ENCODE peak calls at places on chromosomes 4 and X, in seven cellular contexts. One of them, this sample, is unnamed.

GRCh38 chr4:3385719-3386440 is 55.9 kb upstream of the HGFAC start:
- DNase-seq in HCT116: no peak
- DNase-seq in AG04450: no peak
- DNase-seq in transverse colon: no peak
- DNase-seq in lower lobe of right lung: peak
- DNase-seq in RWPE2: peak
- DNase-seq in cardiac muscle cell: no peak
- DNase-seq in this sample: no peak

GRCh38 chrX:109847257-109848187 is 114.5 kb upstream of the ACSL4 start:
- DNase-seq in AG04450: peak
- DNase-seq in HCT116: no peak
- DNase-seq in RWPE2: no peak
- DNase-seq in transverse colon: no peak
- DNase-seq in lower lobe of right lung: no peak
- DNase-seq in cardiac muscle cell: peak
- DNase-seq in this sample: peak

GRCh38 chr4:78845469-78845868 is 69.3 kb downstream of the BMP2K start:
- DNase-seq in cardiac muscle cell: peak
- DNase-seq in RWPE2: no peak
- DNase-seq in transverse colon: no peak
- DNase-seq in HCT116: no peak
- DNase-seq in AG04450: no peak
- DNase-seq in lower lobe of right lung: no peak
- DNase-seq in this sample: no peak

GRCh38 chr4:57110635-57111546 is 706 bp upstream of the IGFBP7 start:
- DNase-seq in cardiac muscle cell: peak
- DNase-seq in AG04450: no peak
- DNase-seq in lower lobe of right lung: peak
- DNase-seq in RWPE2: no peak
- DNase-seq in HCT116: no peak
- DNase-seq in transverse colon: peak
- DNase-seq in this sample: peak

GRCh38 chrX:38260231-38260630 is 39.6 kb upstream of the SRPX start:
- DNase-seq in AG04450: no peak
- DNase-seq in cardiac muscle cell: no peak
- DNase-seq in lower lobe of right lung: no peak
- DNase-seq in HCT116: peak
- DNase-seq in RWPE2: no peak
- DNase-seq in transverse colon: peak
- DNase-seq in this sample: no peak

GRCh38 chr4:25938251-25939186 is 24.5 kb downstream of the SMIM20 start:
- DNase-seq in transverse colon: no peak
- DNase-seq in AG04450: no peak
- DNase-seq in HCT116: no peak
- DNase-seq in RWPE2: no peak
- DNase-seq in lower lobe of right lung: no peak
- DNase-seq in cardiac muscle cell: peak
- DNase-seq in this sample: peak

GRCh38 chr4:38565271-38566199 is 98.5 kb upstream of the KLF3 start:
- DNase-seq in RWPE2: peak
- DNase-seq in cardiac muscle cell: peak
- DNase-seq in transverse colon: peak
- DNase-seq in lower lobe of right lung: no peak
- DNase-seq in AG04450: peak
- DNase-seq in HCT116: no peak
- DNase-seq in this sample: no peak

GRCh38 chrX:71616672-71617529 is 1.4 kb downstream of the CXCR3 start:
- DNase-seq in HCT116: no peak
- DNase-seq in AG04450: no peak
- DNase-seq in lower lobe of right lung: no peak
- DNase-seq in cardiac muscle cell: no peak
- DNase-seq in transverse colon: peak
- DNase-seq in RWPE2: no peak
- DNase-seq in this sample: no peak

GRCh38 chr4:26032142-26032541 is 118.1 kb downstream of the SMIM20 start:
- DNase-seq in lower lobe of right lung: no peak
- DNase-seq in RWPE2: no peak
- DNase-seq in HCT116: no peak
- DNase-seq in cardiac muscle cell: no peak
- DNase-seq in transverse colon: no peak
- DNase-seq in AG04450: peak
- DNase-seq in this sample: no peak

GRCh38 chr4:146311238-146311970 is 97.1 kb downstream of the REELD1 start:
- DNase-seq in RWPE2: no peak
- DNase-seq in transverse colon: no peak
- DNase-seq in lower lobe of right lung: no peak
- DNase-seq in AG04450: no peak
- DNase-seq in HCT116: no peak
- DNase-seq in cardiac muscle cell: no peak
- DNase-seq in this sample: no peak

GRCh38 chr4:147576084-147576483 is 41.1 kb upstream of the TMEM184C start:
- DNase-seq in cardiac muscle cell: no peak
- DNase-seq in RWPE2: no peak
- DNase-seq in lower lobe of right lung: no peak
- DNase-seq in AG04450: no peak
- DNase-seq in HCT116: no peak
- DNase-seq in transverse colon: no peak
- DNase-seq in this sample: no peak

GRCh38 chr4:153684182-153685073 is at the start of gene TLR2:
- DNase-seq in cardiac muscle cell: peak
- DNase-seq in AG04450: no peak
- DNase-seq in lower lobe of right lung: peak
- DNase-seq in HCT116: no peak
- DNase-seq in transverse colon: peak
- DNase-seq in RWPE2: peak
- DNase-seq in this sample: peak
- H3K4me3 ChIP-seq in cardiac muscle cell: peak
- H3K4me3 ChIP-seq in AG04450: peak
- H3K4me3 ChIP-seq in lower lobe of right lung: peak
- H3K4me3 ChIP-seq in HCT116: no peak
- H3K4me3 ChIP-seq in transverse colon: peak
- H3K4me3 ChIP-seq in RWPE2: peak
- H3K4me3 ChIP-seq in this sample: peak

DNA sequence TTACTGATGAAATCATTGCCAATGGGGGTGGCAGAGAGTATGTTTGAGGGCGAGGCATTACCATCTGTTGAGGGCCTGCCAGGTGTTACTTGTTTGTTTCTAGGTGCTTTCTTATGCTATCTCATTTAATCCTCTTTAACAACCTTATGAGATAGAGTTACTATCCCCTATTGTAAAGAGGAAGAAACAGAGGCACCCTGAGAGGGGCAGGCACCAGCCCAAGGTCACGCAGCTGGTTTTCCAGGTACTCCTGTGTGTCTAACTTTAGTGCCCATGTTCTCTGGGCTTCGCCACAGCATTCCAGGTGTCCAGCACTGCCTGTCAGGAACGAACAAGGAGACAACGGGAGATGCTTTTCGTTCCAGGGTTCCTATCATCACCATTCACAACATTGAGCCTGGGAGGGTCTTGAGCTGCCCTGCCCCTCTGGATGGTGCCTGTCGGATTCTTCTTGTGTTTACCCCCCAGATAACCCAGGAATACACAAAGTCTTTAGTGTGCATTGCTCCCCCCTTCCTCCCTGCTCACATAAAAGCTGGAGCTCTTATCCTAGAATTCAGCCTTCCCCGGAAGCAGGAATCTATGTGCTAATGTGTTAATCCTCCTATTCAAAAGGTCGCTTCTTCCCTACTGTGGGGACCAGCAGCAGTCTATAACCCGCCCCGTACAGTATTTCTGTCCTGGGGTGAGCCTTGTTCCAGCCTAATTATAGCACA is 24.9 kb upstream of the GPC4 start:
- DNase-seq in AG04450: no peak
- DNase-seq in RWPE2: no peak
- DNase-seq in cardiac muscle cell: no peak
- DNase-seq in lower lobe of right lung: no peak
- DNase-seq in transverse colon: no peak
- DNase-seq in HCT116: no peak
- DNase-seq in this sample: no peak
- H3K27ac ChIP-seq in AG04450: no peak
- H3K27ac ChIP-seq in RWPE2: no peak
- H3K27ac ChIP-seq in cardiac muscle cell: no peak
- H3K27ac ChIP-seq in lower lobe of right lung: no peak
- H3K27ac ChIP-seq in transverse colon: no peak
- H3K27ac ChIP-seq in HCT116: no peak
- H3K27ac ChIP-seq in this sample: no peak

DNA sequence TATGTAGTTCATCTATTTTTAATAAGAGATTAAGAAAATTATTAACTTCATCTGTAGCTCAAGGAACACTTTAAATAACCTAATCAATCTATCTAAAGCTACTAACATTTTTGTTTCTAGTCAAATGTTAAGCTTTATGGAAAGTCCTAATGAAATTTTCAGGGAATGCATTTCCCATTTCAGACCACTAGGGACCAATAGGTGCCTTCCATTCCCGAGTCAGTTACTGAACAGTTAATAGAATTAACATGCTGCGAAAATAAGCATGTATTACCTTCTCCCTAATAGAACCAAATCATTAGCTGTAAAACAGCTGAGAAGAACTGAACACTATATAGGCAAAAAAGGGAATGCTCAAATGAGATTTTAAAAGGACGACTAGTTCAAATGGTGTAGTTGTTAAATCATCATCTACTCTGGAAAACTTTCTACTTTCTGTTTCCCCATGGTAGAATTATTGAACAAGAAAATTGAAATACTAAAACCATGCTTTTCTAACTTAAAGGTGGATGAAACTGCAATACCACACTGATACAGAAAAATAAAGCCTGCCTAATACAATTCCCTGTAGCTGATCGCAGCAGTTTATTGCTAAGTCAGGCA is 22.5 kb downstream of the STX18 start:
- DNase-seq in lower lobe of right lung: no peak
- DNase-seq in HCT116: peak
- DNase-seq in AG04450: no peak
- DNase-seq in cardiac muscle cell: peak
- DNase-seq in RWPE2: no peak
- DNase-seq in transverse colon: no peak
- DNase-seq in this sample: no peak
- TF ChIP-seq CTCF in lower lobe of right lung: peak
- TF ChIP-seq CTCF in HCT116: peak
- TF ChIP-seq CTCF in AG04450: peak
- TF ChIP-seq CTCF in cardiac muscle cell: peak
- TF ChIP-seq CTCF in RWPE2: peak
- TF ChIP-seq CTCF in transverse colon: peak
- TF ChIP-seq CTCF in this sample: peak

DNA sequence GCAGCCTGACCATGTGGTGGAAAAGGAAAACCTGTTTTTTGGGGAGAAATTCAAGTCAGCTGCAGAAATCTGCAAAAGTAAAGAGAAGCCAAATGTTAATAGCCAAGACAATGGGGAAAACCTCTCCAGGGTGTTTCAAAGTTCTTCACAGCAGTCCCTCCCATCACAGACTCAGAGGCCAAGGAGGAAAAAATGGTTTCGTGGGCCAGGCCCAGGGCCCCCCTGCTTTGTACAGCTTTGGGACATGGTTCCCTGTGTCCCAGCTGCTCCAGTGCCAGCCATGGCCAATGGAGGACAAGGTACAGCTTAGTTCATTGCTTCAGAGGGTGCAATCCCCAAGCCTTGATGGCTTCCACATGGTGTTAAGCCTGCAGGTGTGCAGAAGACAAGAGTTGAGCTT is 15.2 kb upstream of the YTHDC1 start:
- DNase-seq in RWPE2: no peak
- DNase-seq in transverse colon: no peak
- DNase-seq in AG04450: no peak
- DNase-seq in HCT116: no peak
- DNase-seq in lower lobe of right lung: no peak
- DNase-seq in cardiac muscle cell: no peak
- DNase-seq in this sample: no peak
- H3K4me3 ChIP-seq in RWPE2: no peak
- H3K4me3 ChIP-seq in transverse colon: no peak
- H3K4me3 ChIP-seq in AG04450: no peak
- H3K4me3 ChIP-seq in HCT116: no peak
- H3K4me3 ChIP-seq in lower lobe of right lung: no peak
- H3K4me3 ChIP-seq in cardiac muscle cell: no peak
- H3K4me3 ChIP-seq in this sample: no peak

GRCh38 chr4:76625316-76625715 is 190.3 kb downstream of the SHROOM3 start:
- DNase-seq in lower lobe of right lung: no peak
- DNase-seq in RWPE2: no peak
- DNase-seq in HCT116: no peak
- DNase-seq in cardiac muscle cell: no peak
- DNase-seq in transverse colon: no peak
- DNase-seq in AG04450: no peak
- DNase-seq in this sample: no peak

GRCh38 chr4:76624271-76624681 is 189.2 kb downstream of the SHROOM3 start:
- DNase-seq in cardiac muscle cell: peak
- DNase-seq in HCT116: no peak
- DNase-seq in RWPE2: no peak
- DNase-seq in transverse colon: no peak
- DNase-seq in lower lobe of right lung: no peak
- DNase-seq in AG04450: peak
- DNase-seq in this sample: peak

GRCh38 chr4:76622717-76623116 is 187.7 kb downstream of the SHROOM3 start:
- DNase-seq in cardiac muscle cell: no peak
- DNase-seq in RWPE2: no peak
- DNase-seq in HCT116: no peak
- DNase-seq in lower lobe of right lung: no peak
- DNase-seq in transverse colon: no peak
- DNase-seq in AG04450: no peak
- DNase-seq in this sample: no peak

GRCh38 chr4:76622126-76622525 is 187.1 kb downstream of the SHROOM3 start:
- DNase-seq in transverse colon: peak
- DNase-seq in RWPE2: no peak
- DNase-seq in HCT116: no peak
- DNase-seq in cardiac muscle cell: no peak
- DNase-seq in lower lobe of right lung: no peak
- DNase-seq in AG04450: no peak
- DNase-seq in this sample: no peak

GRCh38 chr4:76623217-76624060 is 188.4 kb downstream of the SHROOM3 start:
- DNase-seq in RWPE2: no peak
- DNase-seq in AG04450: no peak
- DNase-seq in lower lobe of right lung: no peak
- DNase-seq in cardiac muscle cell: no peak
- DNase-seq in HCT116: no peak
- DNase-seq in transverse colon: no peak
- DNase-seq in this sample: no peak
- H3K27ac ChIP-seq in RWPE2: peak
- H3K27ac ChIP-seq in AG04450: no peak
- H3K27ac ChIP-seq in lower lobe of right lung: peak
- H3K27ac ChIP-seq in cardiac muscle cell: no peak
- H3K27ac ChIP-seq in HCT116: no peak
- H3K27ac ChIP-seq in transverse colon: peak
- H3K27ac ChIP-seq in this sample: no peak

GRCh38 chr4:106982711-106983211 is 53.4 kb downstream of the DKK2 start:
- DNase-seq in lower lobe of right lung: no peak
- DNase-seq in transverse colon: no peak
- DNase-seq in AG04450: no peak
- DNase-seq in cardiac muscle cell: no peak
- DNase-seq in RWPE2: no peak
- DNase-seq in HCT116: no peak
- DNase-seq in this sample: no peak
- TF ChIP-seq CTCF in lower lobe of right lung: no peak
- TF ChIP-seq CTCF in transverse colon: no peak
- TF ChIP-seq CTCF in AG04450: no peak
- TF ChIP-seq CTCF in cardiac muscle cell: no peak
- TF ChIP-seq CTCF in RWPE2: no peak
- TF ChIP-seq CTCF in HCT116: no peak
- TF ChIP-seq CTCF in this sample: no peak

GRCh38 chr4:139452000-139452399 is 1.9 kb upstream of the RAB33B start:
- DNase-seq in RWPE2: no peak
- DNase-seq in HCT116: no peak
- DNase-seq in lower lobe of right lung: no peak
- DNase-seq in cardiac muscle cell: no peak
- DNase-seq in transverse colon: no peak
- DNase-seq in AG04450: no peak
- DNase-seq in this sample: no peak
- H3K4me3 ChIP-seq in RWPE2: peak
- H3K4me3 ChIP-seq in HCT116: peak
- H3K4me3 ChIP-seq in lower lobe of right lung: peak
- H3K4me3 ChIP-seq in cardiac muscle cell: peak
- H3K4me3 ChIP-seq in transverse colon: no peak
- H3K4me3 ChIP-seq in AG04450: no peak
- H3K4me3 ChIP-seq in this sample: no peak

This sample was measured in adrenal gland.